ENCODE peak calls at places on chromosomes 3 and 15, in six cellular contexts. L is effector CD4-positive, alpha-beta T cell; H is brain microvascular endothelial cell; J is activated T-cell treated with anti-CD3 and anti-CD28 coated beads, Interleukin-2, amount 50 U/mL, for 72 hours; P is astrocyte of the hippocampus; O is mesothelial cell of epicardium. R is an unnamed sample.
A peak's percentile ranks its signal among the peaks of the same experiment; 100 is the strongest.

GRCh38 chr3:10145685-10146084 is 4.1 kb downstream of the VHL start:
- DNase-seq in H (no peak), J (no peak), L (no peak), O (no peak), P (no peak), R (no peak)

GRCh38 chr3:71942432-71942831 is 157.5 kb upstream of the PROK2 start:
- DNase-seq in O (no peak), P (no peak), L (no peak), J (no peak), H (no peak), R (no peak)

GRCh38 chr3:195153121-195153520 is 117.8 kb downstream of the XXYLT1 start:
- DNase-seq in J (no peak), L (no peak), O (no peak), P (peak; percentile 39), H (no peak), R (no peak)

GRCh38 chr3:191235331-191236314 is 36.6 kb downstream of the OSTN start:
- DNase-seq in P (peak; percentile 43), H (peak; percentile 55), L (no peak), J (no peak), O (no peak), R (no peak)

GRCh38 chr3:7242303-7242635 is 381.4 kb downstream of the GRM7 start:
- DNase-seq in L (no peak), P (no peak), J (no peak), H (no peak), O (no peak), R (no peak)

GRCh38 chr3:32596926-32597369 is 26.3 kb upstream of the DYNC1LI1 start:
- DNase-seq in L (no peak), J (no peak), H (peak; percentile 35), O (no peak), P (no peak), R (no peak)

GRCh38 chr3:160003520-160004128 is 15.0 kb downstream of the IL12A start:
- DNase-seq in P (peak; percentile 71), J (peak; percentile 46), H (peak; percentile 43), O (no peak), L (no peak), R (peak; percentile 41)

GRCh38 chr15:64151727-64152506 is at the start of gene SNX22:
- DNase-seq in L (no peak), H (no peak), P (peak; percentile 26), J (peak; percentile 45), O (no peak), R (peak; percentile 46)

GRCh38 chr3:176159796-176160195 is 1037.5 kb downstream of the TBL1XR1 start:
- DNase-seq in J (no peak), L (no peak), O (no peak), H (peak; percentile 16), P (peak; percentile 3), R (no peak)

R was measured in naive B cell.